ENCODE peak calls at places on chromosomes 2 and 18, in eight cellular contexts. A is NCI-H524 treated with DMSO at 0.1 percent for 48 hours; G is cerebellum; S is stimulated activated CD8-positive, alpha-beta memory T cell treated with anti-CD3 and anti-CD28 coated beads, Interleukin-12 subunit alpha, Interleukin-12 subunit beta, amount 100 ng/mL, for 1 hour; J is A549; V is AG10803; P is iris pigment epithelial cell; T is K562. I is an unnamed sample.

GRCh38 chr18:8703181-8703638 is 2.1 kb upstream of the MTCL1 start:
- DNase-seq in A (no peak), G (no peak), S (no peak), J (no peak), V (no peak), P (no peak), T (no peak), I (no peak)

GRCh38 chr18:48019557-48019956 is 89.1 kb upstream of the SMAD2 start:
- DNase-seq in A (no peak), G (no peak), S (no peak), J (no peak), V (no peak), P (no peak), T (no peak), I (no peak)

GRCh38 chr2:8984855-8985254 is 18.6 kb downstream of the MBOAT2 start:
- DNase-seq in A (no peak), G (no peak), S (no peak), J (no peak), V (no peak), P (no peak), T (no peak), I (no peak)

GRCh38 chr2:190670182-190670946 is 21.5 kb downstream of the NAB1 start:
- DNase-seq in A (no peak), G (no peak), S (no peak), J (no peak), V (no peak), P (no peak), T (no peak), I (no peak)

GRCh38 chr18:59091204-59091603 is 48.5 kb upstream of the SEC11C start:
- DNase-seq in A (no peak), G (no peak), S (no peak), J (no peak), V (no peak), P (no peak), T (no peak), I (no peak)

GRCh38 chr2:146598791-146599190 is 1246.0 kb upstream of the ACVR2A start:
- DNase-seq in A (no peak), G (no peak), S (no peak), J (no peak), V (no peak), P (peak), T (no peak), I (no peak)

GRCh38 chr2:231187736-231188505 is 10.5 kb upstream of the ARMC9 start:
- DNase-seq in A (no peak), G (no peak), S (no peak), J (no peak), V (peak), P (peak), T (no peak), I (no peak)

GRCh38 chr2:16324971-16325612 is 340.5 kb downstream of the CYRIA start:
- DNase-seq in A (no peak), G (no peak), S (no peak), J (no peak), V (no peak), P (no peak), T (no peak), I (no peak)

GRCh38 chr2:176534798-176535479 is 265.7 kb downstream of the MTX2 start:
- DNase-seq in A (no peak), G (no peak), S (no peak), J (no peak), V (peak), P (no peak), T (no peak), I (no peak)

I was measured in Panc1.